ENCODE peak calls at places on chromosome 3, in seven cellular contexts. L is H1, Y is HCT116, X is K562, V is GM12878, S is HepG2, K is SK-N-SH. H is an unnamed sample.
A peak's percentile ranks its signal among the peaks of the same experiment; 100 is the strongest.

GRCh38 chr3:67558429-67558828 is 96.0 kb downstream of the SUCLG2 start:
- DNase-seq in V (no peak), K (no peak), Y (no peak), L (no peak), S (no peak), X (no peak), H (no peak)

GRCh38 chr3:128078875-128079274 is 26.6 kb downstream of the SEC61A1 start:
- DNase-seq in X (no peak), V (no peak), L (no peak), Y (no peak), S (no peak), K (no peak), H (no peak)

GRCh38 chr3:167091186-167091585 is 288.9 kb downstream of the ZBBX start:
- DNase-seq in V (no peak), K (no peak), S (no peak), Y (no peak), X (no peak), L (no peak), H (no peak)

GRCh38 chr3:169615833-169616232 is 47.7 kb downstream of the MECOM start:
- DNase-seq in S (no peak), X (no peak), V (no peak), Y (no peak), L (no peak), K (no peak), H (no peak)

GRCh38 chr3:119781330-119782198 is at the start of gene NR1I2:
- DNase-seq in X (no peak), L (no peak), S (peak; percentile 60), K (no peak), Y (no peak), V (no peak), H (no peak)

GRCh38 chr3:195106418-195106906 is 164.5 kb downstream of the XXYLT1 start:
- DNase-seq in K (peak; percentile 94), X (peak; percentile 89), L (peak; percentile 90), Y (no peak), V (no peak), S (no peak), H (peak; percentile 88)

GRCh38 chr3:53500165-53500777 is 5.9 kb downstream of the CACNA1D start:
- DNase-seq in L (no peak), X (no peak), K (no peak), V (no peak), Y (no peak), S (no peak), H (no peak)

GRCh38 chr3:81758275-81758674 is 3.2 kb downstream of the GBE1 start:
- DNase-seq in K (no peak), Y (no peak), S (peak; percentile 41), X (no peak), V (no peak), L (no peak), H (no peak)

GRCh38 chr3:21913791-21914190 is 162.8 kb upstream of the ZNF385D start:
- DNase-seq in Y (no peak), V (no peak), X (no peak), K (no peak), L (no peak), S (no peak), H (no peak)

GRCh38 chr3:159852821-159853505 is 135.7 kb upstream of the IL12A start:
- DNase-seq in S (no peak), L (no peak), Y (no peak), X (no peak), K (no peak), V (no peak), H (no peak)

GRCh38 chr3:72065872-72066641 is 281.1 kb upstream of the PROK2 start:
- DNase-seq in X (no peak), V (no peak), S (no peak), L (no peak), K (no peak), Y (no peak), H (no peak)

GRCh38 chr3:71721002-71721401 is 4.2 kb downstream of the EIF4E3 start:
- DNase-seq in Y (no peak), L (no peak), K (no peak), S (no peak), V (no peak), X (no peak), H (no peak)

DNA sequence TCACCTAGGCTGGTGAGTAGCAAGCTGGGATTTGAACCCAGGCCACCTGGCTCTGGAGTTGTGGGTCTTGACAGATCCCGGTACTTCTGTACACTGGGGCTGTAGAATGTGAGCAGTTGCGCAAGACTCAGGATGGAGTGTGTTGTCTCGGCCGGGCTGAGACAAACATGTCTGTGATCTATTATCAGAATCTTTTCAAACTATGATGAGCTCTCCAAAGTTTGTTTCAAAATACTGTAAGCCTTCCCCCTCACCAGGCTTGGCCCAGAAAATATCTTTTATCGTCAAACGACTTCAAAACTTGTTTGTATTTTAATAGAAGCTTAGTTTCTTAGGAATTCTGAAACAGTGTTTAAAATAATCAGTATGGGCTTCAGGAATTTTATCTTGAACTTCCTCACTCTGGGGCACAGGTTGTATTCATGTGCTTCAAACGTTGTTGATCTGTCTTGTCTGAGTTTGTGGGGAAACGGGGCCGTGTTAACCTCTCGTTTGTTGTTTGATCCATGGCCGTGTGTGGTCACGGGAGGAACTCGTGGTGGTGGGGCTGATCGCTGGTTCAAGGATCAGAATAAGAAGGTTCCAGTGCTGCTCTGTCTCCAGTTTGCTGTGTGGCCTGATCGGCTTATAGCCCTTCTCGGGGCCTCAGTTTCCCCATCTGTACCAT is 40.3 kb upstream of the TFRC start:
- DNase-seq in X (peak; percentile 42), V (no peak), Y (no peak), K (no peak), L (no peak), S (peak; percentile 29), H (no peak)
- TF ChIP-seq JUND in X (peak; percentile 30), V (no peak), Y (no peak), K (no peak), L (no peak), S (no peak), H (no peak)

DNA sequence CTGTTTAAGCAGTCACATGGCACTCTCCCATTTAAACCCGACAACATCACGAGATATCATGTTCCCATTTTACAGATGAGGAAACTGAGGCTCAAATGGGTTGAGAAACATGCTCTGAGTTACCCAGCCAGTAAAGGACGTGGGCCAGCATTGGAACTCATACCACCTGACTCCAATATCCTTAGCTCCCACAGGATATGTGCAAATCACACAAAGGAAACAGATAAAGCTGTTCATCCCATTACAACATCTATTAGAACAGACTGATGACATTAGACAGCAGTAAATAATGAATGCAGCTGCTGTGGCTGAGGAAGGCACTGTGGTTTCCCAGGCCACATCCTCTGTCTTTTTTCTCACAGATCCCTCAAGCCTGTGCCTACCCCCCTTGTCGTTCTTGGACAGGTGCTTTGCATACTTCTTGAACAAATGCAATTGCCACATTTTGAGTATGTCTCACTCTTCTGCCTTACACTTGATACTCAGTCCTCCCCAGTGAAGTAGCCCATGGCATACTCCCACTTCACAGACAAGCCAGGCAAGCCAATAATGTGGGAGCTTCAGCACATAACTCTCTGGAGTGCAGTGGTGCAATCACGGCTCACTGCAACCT is 17.7 kb downstream of the FRMD4B start:
- DNase-seq in V (peak; percentile 91), Y (no peak), S (no peak), L (no peak), X (no peak), K (no peak), H (no peak)
- TF ChIP-seq JUND in V (no peak), Y (no peak), S (no peak), L (no peak), X (no peak), K (no peak), H (no peak)

GRCh38 chr3:148757238-148757930 is 59.7 kb downstream of the AGTR1 start:
- DNase-seq in V (no peak), X (no peak), K (no peak), Y (no peak), L (no peak), S (no peak), H (no peak)
- TF ChIP-seq JUND in V (no peak), X (no peak), K (no peak), Y (no peak), L (no peak), S (no peak), H (no peak)

GRCh38 chr3:70433091-70433490 is 120.7 kb upstream of the MDFIC2 start:
- DNase-seq in L (no peak), X (no peak), K (no peak), S (no peak), Y (no peak), V (no peak), H (no peak)
- TF ChIP-seq JUND in L (no peak), X (no peak), K (no peak), S (no peak), Y (no peak), V (no peak), H (no peak)

DNA sequence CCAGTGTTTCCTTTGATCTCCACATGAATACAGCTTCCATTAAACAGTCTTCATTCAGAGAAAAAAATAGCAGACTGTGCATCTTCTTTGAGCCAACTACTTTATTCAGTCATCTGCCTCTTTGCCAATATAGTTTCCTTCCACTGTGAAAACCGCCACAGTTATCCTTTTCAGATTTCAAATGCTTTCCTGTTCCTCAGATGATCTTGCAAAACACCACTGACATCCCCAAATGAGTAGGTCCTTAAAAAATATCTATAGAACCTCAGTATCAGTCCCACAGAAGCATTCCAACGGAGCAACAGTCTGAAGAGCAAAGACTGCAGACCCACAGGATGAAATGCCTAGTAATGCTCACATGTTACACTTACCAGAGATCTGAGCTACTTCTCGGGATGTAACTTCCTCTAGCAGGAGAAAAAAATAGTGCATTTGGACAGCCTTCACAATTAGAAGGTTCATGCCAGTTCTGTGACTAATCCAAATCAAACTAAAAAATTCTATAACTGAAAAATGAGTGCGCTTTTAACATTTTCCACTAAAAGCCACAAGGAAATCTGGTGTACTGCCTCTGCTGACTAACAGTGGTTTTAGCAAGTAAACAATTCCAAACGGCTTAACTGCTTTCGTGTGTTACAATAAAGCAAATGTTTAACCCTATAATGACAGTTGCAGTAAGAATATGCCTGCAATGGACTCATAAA is at the start of gene ANKRD28:
- DNase-seq in X (peak; percentile 31), K (peak; percentile 13), S (peak; percentile 58), L (no peak), V (no peak), Y (peak; percentile 86), H (peak; percentile 60)
- TF ChIP-seq JUND in X (no peak), K (peak; percentile 89), S (no peak), L (no peak), V (no peak), Y (peak; percentile 78), H (no peak)

GRCh38 chr3:112884678-112885290 is 38.1 kb upstream of the CD200R1L start:
- DNase-seq in S (no peak), V (no peak), L (no peak), X (no peak), K (no peak), Y (no peak), H (no peak)

GRCh38 chr3:112881891-112882290 is 35.2 kb upstream of the CD200R1L start:
- DNase-seq in V (no peak), Y (no peak), L (no peak), K (no peak), X (no peak), S (no peak), H (no peak)
- TF ChIP-seq JUND in V (no peak), Y (no peak), L (no peak), K (no peak), X (no peak), S (no peak), H (no peak)